ENCODE peak calls at places on chromosomes 7 and 10, in eight cellular contexts. One of them, this sample, is unnamed.

GRCh38 chr7:137943132-137943551 is 58.7 kb downstream of the CREB3L2 start:
- DNase-seq in colonic mucosa: no peak
- DNase-seq in bronchial epithelial cell: no peak
- DNase-seq in HFF-Myc: no peak
- DNase-seq in ovary: peak
- DNase-seq in psoas muscle: no peak
- DNase-seq in neuronal stem cell: no peak
- DNase-seq in fibroblast of lung: peak
- DNase-seq in this sample: no peak

GRCh38 chr7:20403356-20403755 is 72.7 kb downstream of the ITGB8 start:
- DNase-seq in bronchial epithelial cell: no peak
- DNase-seq in HFF-Myc: no peak
- DNase-seq in neuronal stem cell: no peak
- DNase-seq in fibroblast of lung: no peak
- DNase-seq in colonic mucosa: no peak
- DNase-seq in ovary: peak
- DNase-seq in psoas muscle: peak
- DNase-seq in this sample: no peak

GRCh38 chr10:91635401-91636400 is 2.8 kb upstream of the PPP1R3C start:
- DNase-seq in ovary: peak
- DNase-seq in HFF-Myc: peak
- DNase-seq in psoas muscle: no peak
- DNase-seq in neuronal stem cell: peak
- DNase-seq in fibroblast of lung: peak
- DNase-seq in bronchial epithelial cell: peak
- DNase-seq in colonic mucosa: peak
- DNase-seq in this sample: peak

GRCh38 chr7:134892002-134892693 is 94.2 kb upstream of the AGBL3 start:
- DNase-seq in fibroblast of lung: peak
- DNase-seq in psoas muscle: no peak
- DNase-seq in neuronal stem cell: no peak
- DNase-seq in colonic mucosa: no peak
- DNase-seq in ovary: no peak
- DNase-seq in HFF-Myc: no peak
- DNase-seq in bronchial epithelial cell: peak
- DNase-seq in this sample: no peak

GRCh38 chr7:121041516-121042148 is 53.1 kb downstream of the CPED1 start:
- DNase-seq in HFF-Myc: no peak
- DNase-seq in psoas muscle: no peak
- DNase-seq in neuronal stem cell: no peak
- DNase-seq in bronchial epithelial cell: no peak
- DNase-seq in colonic mucosa: no peak
- DNase-seq in fibroblast of lung: peak
- DNase-seq in ovary: no peak
- DNase-seq in this sample: no peak

GRCh38 chr10:60139798-60140566 is 233.6 kb upstream of the CCDC6 start:
- DNase-seq in fibroblast of lung: peak
- DNase-seq in ovary: no peak
- DNase-seq in neuronal stem cell: peak
- DNase-seq in HFF-Myc: peak
- DNase-seq in colonic mucosa: no peak
- DNase-seq in psoas muscle: no peak
- DNase-seq in bronchial epithelial cell: peak
- DNase-seq in this sample: no peak

GRCh38 chr10:118045842-118046490 is 775 bp downstream of the RAB11FIP2 start:
- DNase-seq in ovary: no peak
- DNase-seq in fibroblast of lung: peak
- DNase-seq in neuronal stem cell: no peak
- DNase-seq in HFF-Myc: peak
- DNase-seq in bronchial epithelial cell: peak
- DNase-seq in colonic mucosa: peak
- DNase-seq in psoas muscle: peak
- DNase-seq in this sample: no peak

GRCh38 chr10:26931223-26931622 is 70.5 kb upstream of the ABI1 start:
- DNase-seq in ovary: peak
- DNase-seq in HFF-Myc: no peak
- DNase-seq in neuronal stem cell: no peak
- DNase-seq in fibroblast of lung: no peak
- DNase-seq in psoas muscle: no peak
- DNase-seq in bronchial epithelial cell: no peak
- DNase-seq in colonic mucosa: peak
- DNase-seq in this sample: no peak

GRCh38 chr10:75180592-75180991 is 30.0 kb upstream of the VDAC2 start:
- DNase-seq in bronchial epithelial cell: no peak
- DNase-seq in neuronal stem cell: no peak
- DNase-seq in ovary: no peak
- DNase-seq in psoas muscle: no peak
- DNase-seq in colonic mucosa: no peak
- DNase-seq in fibroblast of lung: no peak
- DNase-seq in HFF-Myc: no peak
- DNase-seq in this sample: no peak

GRCh38 chr10:124701435-124701834 is 42.7 kb downstream of the FAM53B start:
- DNase-seq in bronchial epithelial cell: no peak
- DNase-seq in ovary: peak
- DNase-seq in neuronal stem cell: no peak
- DNase-seq in psoas muscle: peak
- DNase-seq in HFF-Myc: no peak
- DNase-seq in fibroblast of lung: peak
- DNase-seq in colonic mucosa: peak
- DNase-seq in this sample: no peak

GRCh38 chr10:129942391-129942790 is 21.7 kb downstream of the EBF3 start:
- DNase-seq in ovary: no peak
- DNase-seq in fibroblast of lung: no peak
- DNase-seq in psoas muscle: peak
- DNase-seq in HFF-Myc: no peak
- DNase-seq in neuronal stem cell: no peak
- DNase-seq in colonic mucosa: no peak
- DNase-seq in bronchial epithelial cell: no peak
- DNase-seq in this sample: no peak

GRCh38 chr10:34523017-34523767 is 291.9 kb downstream of the PARD3 start:
- DNase-seq in colonic mucosa: no peak
- DNase-seq in fibroblast of lung: no peak
- DNase-seq in ovary: no peak
- DNase-seq in psoas muscle: no peak
- DNase-seq in neuronal stem cell: no peak
- DNase-seq in HFF-Myc: no peak
- DNase-seq in bronchial epithelial cell: peak
- DNase-seq in this sample: peak

GRCh38 chr7:38975944-38976392 is 1.7 kb upstream of the POU6F2 start:
- DNase-seq in colonic mucosa: no peak
- DNase-seq in neuronal stem cell: peak
- DNase-seq in bronchial epithelial cell: no peak
- DNase-seq in psoas muscle: peak
- DNase-seq in fibroblast of lung: no peak
- DNase-seq in ovary: peak
- DNase-seq in HFF-Myc: no peak
- DNase-seq in this sample: no peak

DNA sequence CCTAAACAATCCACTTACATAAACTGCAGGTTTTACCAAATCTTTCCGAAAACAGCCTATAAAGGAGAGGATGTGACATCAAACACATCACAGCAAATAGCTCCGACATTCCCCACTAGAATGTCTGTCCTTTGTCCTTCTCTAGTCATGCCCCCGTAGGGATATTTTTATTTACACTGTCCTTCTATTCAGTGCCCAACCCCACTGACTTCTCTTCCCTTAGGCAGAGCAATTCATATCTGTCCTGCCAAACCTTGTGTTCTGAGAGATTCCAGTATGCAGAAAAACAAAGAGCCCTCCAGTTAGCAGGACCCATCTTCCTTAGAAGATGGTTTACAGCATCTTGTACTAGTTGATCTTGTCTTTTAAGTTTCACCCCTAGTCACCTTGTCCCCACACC is 5.4 kb upstream of the GLI3 start:
- DNase-seq in fibroblast of lung: no peak
- DNase-seq in colonic mucosa: no peak
- DNase-seq in HFF-Myc: no peak
- DNase-seq in neuronal stem cell: no peak
- DNase-seq in bronchial epithelial cell: no peak
- DNase-seq in ovary: no peak
- DNase-seq in psoas muscle: no peak
- DNase-seq in this sample: no peak
- H3K4me3 ChIP-seq in fibroblast of lung: no peak
- H3K4me3 ChIP-seq in colonic mucosa: no peak
- H3K4me3 ChIP-seq in HFF-Myc: no peak
- H3K4me3 ChIP-seq in neuronal stem cell: no peak
- H3K4me3 ChIP-seq in bronchial epithelial cell: no peak
- H3K4me3 ChIP-seq in ovary: no peak
- H3K4me3 ChIP-seq in psoas muscle: no peak
- H3K4me3 ChIP-seq in this sample: no peak

GRCh38 chr7:127838816-127839415 is 186.9 kb downstream of the SND1 start:
- DNase-seq in neuronal stem cell: no peak
- DNase-seq in colonic mucosa: no peak
- DNase-seq in HFF-Myc: no peak
- DNase-seq in ovary: no peak
- DNase-seq in psoas muscle: no peak
- DNase-seq in bronchial epithelial cell: no peak
- DNase-seq in fibroblast of lung: peak
- DNase-seq in this sample: no peak
- H3K4me3 ChIP-seq in neuronal stem cell: no peak
- H3K4me3 ChIP-seq in colonic mucosa: no peak
- H3K4me3 ChIP-seq in HFF-Myc: no peak
- H3K4me3 ChIP-seq in ovary: no peak
- H3K4me3 ChIP-seq in psoas muscle: no peak
- H3K4me3 ChIP-seq in bronchial epithelial cell: no peak
- H3K4me3 ChIP-seq in fibroblast of lung: no peak
- H3K4me3 ChIP-seq in this sample: no peak

GRCh38 chr7:76280408-76280807 is 22.1 kb upstream of the HSPB1 start:
- DNase-seq in colonic mucosa: no peak
- DNase-seq in bronchial epithelial cell: no peak
- DNase-seq in neuronal stem cell: no peak
- DNase-seq in HFF-Myc: no peak
- DNase-seq in fibroblast of lung: no peak
- DNase-seq in psoas muscle: no peak
- DNase-seq in ovary: no peak
- DNase-seq in this sample: no peak

GRCh38 chr7:76281006-76281705 is 21.3 kb upstream of the HSPB1 start:
- DNase-seq in colonic mucosa: no peak
- DNase-seq in fibroblast of lung: no peak
- DNase-seq in neuronal stem cell: no peak
- DNase-seq in HFF-Myc: no peak
- DNase-seq in bronchial epithelial cell: no peak
- DNase-seq in psoas muscle: no peak
- DNase-seq in ovary: peak
- DNase-seq in this sample: no peak

GRCh38 chr7:76283254-76284159 is 19.0 kb upstream of the HSPB1 start:
- DNase-seq in neuronal stem cell: no peak
- DNase-seq in psoas muscle: no peak
- DNase-seq in bronchial epithelial cell: no peak
- DNase-seq in HFF-Myc: no peak
- DNase-seq in fibroblast of lung: no peak
- DNase-seq in colonic mucosa: no peak
- DNase-seq in ovary: no peak
- DNase-seq in this sample: no peak

GRCh38 chr7:76281706-76282343 is 20.6 kb upstream of the HSPB1 start:
- DNase-seq in psoas muscle: no peak
- DNase-seq in bronchial epithelial cell: no peak
- DNase-seq in HFF-Myc: no peak
- DNase-seq in neuronal stem cell: no peak
- DNase-seq in ovary: peak
- DNase-seq in colonic mucosa: no peak
- DNase-seq in fibroblast of lung: no peak
- DNase-seq in this sample: no peak

GRCh38 chr7:76282344-76283253 is 19.9 kb upstream of the HSPB1 start:
- DNase-seq in psoas muscle: no peak
- DNase-seq in bronchial epithelial cell: no peak
- DNase-seq in colonic mucosa: no peak
- DNase-seq in ovary: peak
- DNase-seq in HFF-Myc: no peak
- DNase-seq in fibroblast of lung: no peak
- DNase-seq in neuronal stem cell: no peak
- DNase-seq in this sample: no peak
- H3K4me3 ChIP-seq in psoas muscle: peak
- H3K4me3 ChIP-seq in bronchial epithelial cell: peak
- H3K4me3 ChIP-seq in colonic mucosa: peak
- H3K4me3 ChIP-seq in ovary: peak
- H3K4me3 ChIP-seq in HFF-Myc: peak
- H3K4me3 ChIP-seq in fibroblast of lung: peak
- H3K4me3 ChIP-seq in neuronal stem cell: peak
- H3K4me3 ChIP-seq in this sample: peak

GRCh38 chr7:101819183-101819582 is 1.8 kb downstream of the CUX1 start:
- DNase-seq in HFF-Myc: no peak
- DNase-seq in ovary: no peak
- DNase-seq in psoas muscle: no peak
- DNase-seq in colonic mucosa: no peak
- DNase-seq in neuronal stem cell: no peak
- DNase-seq in fibroblast of lung: no peak
- DNase-seq in bronchial epithelial cell: no peak
- DNase-seq in this sample: no peak
- H3K4me3 ChIP-seq in HFF-Myc: no peak
- H3K4me3 ChIP-seq in ovary: no peak
- H3K4me3 ChIP-seq in psoas muscle: peak
- H3K4me3 ChIP-seq in colonic mucosa: no peak
- H3K4me3 ChIP-seq in neuronal stem cell: no peak
- H3K4me3 ChIP-seq in fibroblast of lung: no peak
- H3K4me3 ChIP-seq in bronchial epithelial cell: no peak
- H3K4me3 ChIP-seq in this sample: no peak

GRCh38 chr10:109706157-109706556 is 217.2 kb downstream of the XPNPEP1 start:
- DNase-seq in ovary: no peak
- DNase-seq in bronchial epithelial cell: no peak
- DNase-seq in psoas muscle: no peak
- DNase-seq in fibroblast of lung: no peak
- DNase-seq in HFF-Myc: no peak
- DNase-seq in neuronal stem cell: no peak
- DNase-seq in colonic mucosa: no peak
- DNase-seq in this sample: no peak

GRCh38 chr10:109696981-109697775 is 226.1 kb downstream of the XPNPEP1 start:
- DNase-seq in HFF-Myc: no peak
- DNase-seq in fibroblast of lung: no peak
- DNase-seq in neuronal stem cell: no peak
- DNase-seq in ovary: no peak
- DNase-seq in colonic mucosa: no peak
- DNase-seq in psoas muscle: no peak
- DNase-seq in bronchial epithelial cell: no peak
- DNase-seq in this sample: no peak

GRCh38 chr10:109698121-109698520 is 225.2 kb downstream of the XPNPEP1 start:
- DNase-seq in neuronal stem cell: no peak
- DNase-seq in fibroblast of lung: no peak
- DNase-seq in ovary: no peak
- DNase-seq in bronchial epithelial cell: no peak
- DNase-seq in psoas muscle: no peak
- DNase-seq in colonic mucosa: no peak
- DNase-seq in HFF-Myc: no peak
- DNase-seq in this sample: no peak

GRCh38 chr10:109698888-109699685 is 224.2 kb downstream of the XPNPEP1 start:
- DNase-seq in bronchial epithelial cell: no peak
- DNase-seq in psoas muscle: no peak
- DNase-seq in fibroblast of lung: no peak
- DNase-seq in ovary: no peak
- DNase-seq in neuronal stem cell: no peak
- DNase-seq in colonic mucosa: no peak
- DNase-seq in HFF-Myc: no peak
- DNase-seq in this sample: no peak

GRCh38 chr10:109701583-109702215 is 221.6 kb downstream of the XPNPEP1 start:
- DNase-seq in psoas muscle: no peak
- DNase-seq in colonic mucosa: peak
- DNase-seq in neuronal stem cell: no peak
- DNase-seq in ovary: no peak
- DNase-seq in fibroblast of lung: no peak
- DNase-seq in bronchial epithelial cell: no peak
- DNase-seq in HFF-Myc: no peak
- DNase-seq in this sample: no peak
- H3K4me3 ChIP-seq in psoas muscle: no peak
- H3K4me3 ChIP-seq in colonic mucosa: no peak
- H3K4me3 ChIP-seq in neuronal stem cell: no peak
- H3K4me3 ChIP-seq in ovary: no peak
- H3K4me3 ChIP-seq in fibroblast of lung: no peak
- H3K4me3 ChIP-seq in bronchial epithelial cell: no peak
- H3K4me3 ChIP-seq in HFF-Myc: no peak
- H3K4me3 ChIP-seq in this sample: no peak

This sample was measured in keratinocyte.